ENCODE peak calls at places on chromosome 4, in seven cellular contexts. P is AG04450, E is Ammon's horn, K is ovary, U is Caki2, B is EH, Y is NCI-H748 treated with DMSO at 0.1 percent for 48 hours. R is an unnamed sample.

GRCh38 chr4:31005037-31005436 is 284.9 kb downstream of the PCDH7 start:
- DNase-seq in P (no peak), E (no peak), K (no peak), U (no peak), B (no peak), Y (no peak), R (no peak)

GRCh38 chr4:139278956-139279722 is 886 bp downstream of the MGARP start:
- DNase-seq in P (no peak), E (no peak), K (peak; percentile 29), U (no peak), B (peak; percentile 23), Y (no peak), R (no peak)

GRCh38 chr4:25405453-25405852 is 28.4 kb downstream of the ANAPC4 start:
- DNase-seq in P (no peak), E (no peak), K (no peak), U (no peak), B (no peak), Y (no peak), R (no peak)

GRCh38 chr4:137608085-137608484 is 75.8 kb upstream of the PCDH18 start:
- DNase-seq in P (no peak), E (no peak), K (no peak), U (no peak), B (peak; percentile 18), Y (no peak), R (no peak)

GRCh38 chr4:158895797-158896442 is 127.1 kb downstream of the FNIP2 start:
- DNase-seq in P (no peak), E (peak; percentile 29), K (no peak), U (no peak), B (no peak), Y (no peak), R (peak; percentile 5)

GRCh38 chr4:105022811-105023667 is 123.6 kb upstream of the TET2 start:
- DNase-seq in P (no peak), E (no peak), K (no peak), U (no peak), B (peak; percentile 6), Y (no peak), R (no peak)

GRCh38 chr4:22524895-22525294 is 9.0 kb upstream of the ADGRA3 start:
- DNase-seq in P (no peak), E (no peak), K (no peak), U (no peak), B (no peak), Y (no peak), R (no peak)

GRCh38 chr4:183971938-183972490 is 66.9 kb downstream of the STOX2 start:
- DNase-seq in P (no peak), E (peak; percentile 62), K (no peak), U (no peak), B (no peak), Y (no peak), R (no peak)

R was measured in kidney glomerular epithelial cell.